ENCODE peak calls at places on chromosomes 13 and 19, in nine cellular contexts. F is GM23338, J is Panc1, Z is bronchial epithelial cell, B is NCI-H1105 treated with DMSO at 0.1 percent for 48 hours, P is CMK, G is ACHN, V is brain microvascular endothelial cell, H is HFF-Myc. Y is an unnamed sample.

GRCh38 chr19:17931532-17932191 is 1.2 kb upstream of the CCDC124 start:
- DNase-seq in F (peak), J (no peak), Z (no peak), B (peak), P (no peak), G (peak), V (no peak), H (no peak), Y (no peak)

GRCh38 chr19:6138066-6138465 is 2.6 kb downstream of the ACSBG2 start:
- DNase-seq in F (no peak), J (no peak), Z (no peak), B (no peak), P (no peak), G (no peak), V (no peak), H (no peak), Y (no peak)

GRCh38 chr19:16625183-16625958 is 2.6 kb downstream of the MED26 start:
- DNase-seq in F (no peak), J (no peak), Z (peak), B (no peak), P (no peak), G (no peak), V (no peak), H (no peak), Y (no peak)

GRCh38 chr13:23792680-23793079 is 96.5 kb downstream of the MIPEP start:
- DNase-seq in F (no peak), J (no peak), Z (no peak), B (no peak), P (no peak), G (no peak), V (no peak), H (no peak), Y (no peak)

GRCh38 chr13:60372141-60372540 is 24.9 kb upstream of the TDRD3 start:
- DNase-seq in F (no peak), J (no peak), Z (no peak), B (no peak), P (no peak), G (no peak), V (no peak), H (no peak), Y (no peak)

GRCh38 chr19:34300962-34301361 is 46.6 kb downstream of the GARRE1 start:
- DNase-seq in F (no peak), J (no peak), Z (no peak), B (no peak), P (no peak), G (no peak), V (no peak), H (no peak), Y (no peak)

GRCh38 chr19:58003153-58003828 is 671 bp upstream of the ZNF606 start:
- DNase-seq in F (peak), J (no peak), Z (peak), B (no peak), P (no peak), G (no peak), V (no peak), H (no peak), Y (peak)

GRCh38 chr19:958967-959685 is 25.0 kb upstream of the WDR18 start:
- DNase-seq in F (no peak), J (no peak), Z (peak), B (no peak), P (no peak), G (no peak), V (peak), H (no peak), Y (no peak)

GRCh38 chr13:40313269-40314200 is 352.9 kb downstream of the FOXO1 start:
- DNase-seq in F (no peak), J (no peak), Z (no peak), B (no peak), P (no peak), G (no peak), V (no peak), H (no peak), Y (no peak)

GRCh38 chr13:41231786-41232185 is 31.6 kb downstream of the MTRF1 start:
- DNase-seq in F (no peak), J (no peak), Z (peak), B (peak), P (no peak), G (no peak), V (peak), H (no peak), Y (no peak)

GRCh38 chr13:103324641-103325040 is 258.4 kb upstream of the SLC10A2 start:
- DNase-seq in F (no peak), J (no peak), Z (no peak), B (peak), P (no peak), G (no peak), V (no peak), H (no peak), Y (no peak)

GRCh38 chr13:47841131-47841530 is 159.9 kb downstream of the SUCLA2 start:
- DNase-seq in F (no peak), J (no peak), Z (no peak), B (no peak), P (no peak), G (no peak), V (no peak), H (no peak), Y (no peak)

GRCh38 chr13:32851083-32852064 is 164.8 kb upstream of the KL start:
- DNase-seq in F (no peak), J (no peak), Z (no peak), B (no peak), P (no peak), G (no peak), V (peak), H (no peak), Y (no peak)

GRCh38 chr19:47824396-47824795 is 2.7 kb downstream of the CRX start:
- DNase-seq in F (peak), J (no peak), Z (no peak), B (no peak), P (no peak), G (no peak), V (no peak), H (no peak), Y (no peak)

GRCh38 chr19:49512970-49513745 is 697 bp downstream of the FCGRT start:
- DNase-seq in F (peak), J (no peak), Z (no peak), B (peak), P (no peak), G (peak), V (no peak), H (no peak), Y (no peak)

GRCh38 chr19:38869160-38869835 is 8.8 kb downstream of the RINL start:
- DNase-seq in F (peak), J (no peak), Z (no peak), B (no peak), P (no peak), G (no peak), V (no peak), H (no peak), Y (no peak)

GRCh38 chr19:1579222-1579621 is 11.1 kb upstream of the MEX3D start:
- DNase-seq in F (no peak), J (no peak), Z (no peak), B (no peak), P (no peak), G (no peak), V (no peak), H (no peak), Y (no peak)

GRCh38 chr19:41334793-41335192 is 18.9 kb downstream of the TGFB1 start:
- DNase-seq in F (no peak), J (no peak), Z (no peak), B (no peak), P (no peak), G (no peak), V (no peak), H (no peak), Y (no peak)

GRCh38 chr13:21458457-21458815 is 667 bp downstream of the ZDHHC20 start:
- DNase-seq in F (peak), J (no peak), Z (peak), B (peak), P (no peak), G (peak), V (no peak), H (no peak), Y (peak)

GRCh38 chr19:37452500-37453245 is 14.6 kb downstream of the ZNF569 start:
- DNase-seq in F (no peak), J (no peak), Z (no peak), B (no peak), P (no peak), G (no peak), V (no peak), H (no peak), Y (no peak)

GRCh38 chr13:69706807-69707206 is 400.8 kb upstream of the ATXN8OS start:
- DNase-seq in F (no peak), J (no peak), Z (no peak), B (no peak), P (no peak), G (no peak), V (no peak), H (no peak), Y (no peak)

GRCh38 chr19:38669532-38669931 is 22.1 kb downstream of the ACTN4 start:
- DNase-seq in F (no peak), J (no peak), Z (no peak), B (no peak), P (no peak), G (no peak), V (no peak), H (no peak), Y (peak)

GRCh38 chr13:35630551-35631275 is 154.2 kb upstream of the MAB21L1 start:
- DNase-seq in F (peak), J (no peak), Z (peak), B (peak), P (no peak), G (peak), V (peak), H (peak), Y (no peak)

GRCh38 chr13:33441015-33441414 is 155.5 kb upstream of the STARD13 start:
- DNase-seq in F (peak), J (no peak), Z (peak), B (no peak), P (no peak), G (peak), V (no peak), H (no peak), Y (no peak)

GRCh38 chr19:49224856-49225255 is 67.3 kb downstream of the TRPM4 start:
- DNase-seq in F (peak), J (no peak), Z (peak), B (peak), P (no peak), G (peak), V (peak), H (no peak), Y (no peak)

GRCh38 chr13:33710924-33711323 is 107.0 kb upstream of the RFC3 start:
- DNase-seq in F (no peak), J (no peak), Z (no peak), B (no peak), P (no peak), G (no peak), V (no peak), H (no peak), Y (no peak)

GRCh38 chr13:22235950-22236290 is 565.0 kb downstream of the FGF9 start:
- DNase-seq in F (peak), J (no peak), Z (no peak), B (no peak), P (no peak), G (no peak), V (no peak), H (no peak), Y (no peak)

GRCh38 chr13:99446242-99446641 is 55.0 kb upstream of the TM9SF2 start:
- DNase-seq in F (peak), J (no peak), Z (no peak), B (no peak), P (no peak), G (peak), V (no peak), H (no peak), Y (no peak)

GRCh38 chr19:52670046-52670445 is 31.9 kb upstream of the ZNF83 start:
- DNase-seq in F (peak), J (peak), Z (peak), B (no peak), P (no peak), G (no peak), V (no peak), H (no peak), Y (no peak)

GRCh38 chr13:50514249-50514648 is 329.2 kb downstream of the DLEU7 start:
- DNase-seq in F (no peak), J (no peak), Z (no peak), B (no peak), P (no peak), G (no peak), V (no peak), H (no peak), Y (no peak)

GRCh38 chr13:79393564-79394249 is 12.3 kb downstream of the RBM26 start:
- DNase-seq in F (no peak), J (no peak), Z (no peak), B (no peak), P (no peak), G (no peak), V (peak), H (no peak), Y (peak)

GRCh38 chr19:43308244-43308815 is 39.0 kb upstream of the PSG9 start:
- DNase-seq in F (no peak), J (no peak), Z (no peak), B (no peak), P (no peak), G (no peak), V (no peak), H (no peak), Y (no peak)

GRCh38 chr13:114057131-114058050 is 75.0 kb downstream of the RASA3 start:
- DNase-seq in F (no peak), J (no peak), Z (no peak), B (no peak), P (peak), G (no peak), V (no peak), H (no peak), Y (no peak)

GRCh38 chr19:13717194-13717643 is 47.1 kb upstream of the MRI1 start:
- DNase-seq in F (no peak), J (no peak), Z (no peak), B (no peak), P (peak), G (no peak), V (no peak), H (no peak), Y (no peak)

GRCh38 chr19:18439025-18439909 is 1.3 kb upstream of the ISYNA1 start:
- DNase-seq in F (peak), J (no peak), Z (peak), B (no peak), P (no peak), G (no peak), V (peak), H (no peak), Y (peak)

GRCh38 chr13:109500146-109500773 is 286.1 kb downstream of the IRS2 start:
- DNase-seq in F (peak), J (no peak), Z (no peak), B (no peak), P (no peak), G (no peak), V (peak), H (no peak), Y (no peak)

GRCh38 chr19:620166-620862 is 13.0 kb downstream of the POLRMT start:
- DNase-seq in F (no peak), J (no peak), Z (no peak), B (no peak), P (no peak), G (no peak), V (no peak), H (no peak), Y (no peak)

Y was measured in effector memory CD8-positive, alpha-beta T cell.